ENCODE peak calls at places on chromosomes 6 and 20, in five cellular contexts. L is central memory CD4-positive, alpha-beta T cell; E is HS-27A; K is RWPE1; I is Right ventricle myocardium superior. H is an unnamed sample.

GRCh38 chr6:31836676-31837611 is 9.4 kb downstream of the HSPA1B start:
- DNase-seq in L (peak; percentile 25), E (no peak), K (no peak), I (no peak), H (no peak)

GRCh38 chr20:35359335-35359997 is 52.3 kb downstream of the UQCC1 start:
- DNase-seq in L (no peak), E (no peak), K (no peak), I (no peak), H (no peak)

GRCh38 chr6:43636312-43636667 is 650 bp downstream of the MAD2L1BP start:
- DNase-seq in L (no peak), E (no peak), K (no peak), I (no peak), H (no peak)

GRCh38 chr6:37279366-37280134 is 21.6 kb upstream of the TMEM217 start:
- DNase-seq in L (no peak), E (no peak), K (no peak), I (no peak), H (no peak)

GRCh38 chr6:11845664-11846577 is 67.3 kb upstream of the ADTRP start:
- DNase-seq in L (no peak), E (no peak), K (peak; percentile 29), I (no peak), H (no peak)

GRCh38 chr6:156589281-156589680 is 187.9 kb upstream of the ARID1B start:
- DNase-seq in L (no peak), E (peak; percentile 15), K (no peak), I (no peak), H (no peak)

GRCh38 chr6:150417899-150418824 is 49.4 kb downstream of the IYD start:
- DNase-seq in L (peak; percentile 31), E (no peak), K (peak; percentile 83), I (no peak), H (no peak)

GRCh38 chr6:138507977-138508675 is 8.8 kb upstream of the NHSL1 start:
- DNase-seq in L (no peak), E (no peak), K (no peak), I (no peak), H (no peak)

GRCh38 chr6:111789593-111789992 is 83.7 kb downstream of the FYN start:
- DNase-seq in L (no peak), E (no peak), K (no peak), I (peak; percentile 62), H (no peak)

GRCh38 chr6:163413054-163413344 is 1.5 kb upstream of the QKI start:
- DNase-seq in L (no peak), E (no peak), K (no peak), I (no peak), H (no peak)

GRCh38 chr6:165218816-165219215 is 90.6 kb downstream of the C6orf118 start:
- DNase-seq in L (no peak), E (no peak), K (peak; percentile 39), I (no peak), H (no peak)

GRCh38 chr6:12328701-12329100 is 38.5 kb downstream of the EDN1 start:
- DNase-seq in L (no peak), E (no peak), K (peak; percentile 72), I (no peak), H (no peak)

GRCh38 chr20:31640259-31640658 is 2.5 kb downstream of the COX4I2 start:
- DNase-seq in L (no peak), E (no peak), K (no peak), I (peak; percentile 4), H (no peak)

GRCh38 chr6:14499804-14500203 is 382.2 kb downstream of the CD83 start:
- DNase-seq in L (no peak), E (peak; percentile 85), K (peak; percentile 64), I (no peak), H (no peak)

GRCh38 chr20:35135867-35136586 is 11.1 kb downstream of the EDEM2 start:
- DNase-seq in L (no peak), E (no peak), K (no peak), I (peak; percentile 57), H (no peak)

GRCh38 chr20:38825901-38826625 is 20.6 kb downstream of the PPP1R16B start:
- DNase-seq in L (no peak), E (no peak), K (peak; percentile 59), I (no peak), H (no peak)

GRCh38 chr20:62252342-62252966 is 14.1 kb downstream of the OSBPL2 start:
- DNase-seq in L (no peak), E (no peak), K (peak; percentile 59), I (no peak), H (no peak)

GRCh38 chr20:50256577-50256976 is 65.9 kb downstream of the CEBPB start:
- DNase-seq in L (no peak), E (no peak), K (no peak), I (peak; percentile 26), H (no peak)

GRCh38 chr6:40417031-40417430 is 170.1 kb downstream of the LRFN2 start:
- DNase-seq in L (no peak), E (no peak), K (no peak), I (peak; percentile 57), H (no peak)